ENCODE peak calls at places on chromosomes 7 and 10, in four cellular contexts. D is sigmoid colon, P is heart right ventricle, L is mammary epithelial cell. O is an unnamed sample.

GRCh38 chr7:155449008-155449879 is 8.7 kb upstream of the EN2 start:
- DNase-seq in D (no peak), P (no peak), L (no peak), O (no peak)

GRCh38 chr10:11319990-11320602 is 291.4 kb downstream of the USP6NL start:
- DNase-seq in D (no peak), P (no peak), L (no peak), O (no peak)

GRCh38 chr10:7417807-7418206 is 7.0 kb upstream of the SFMBT2 start:
- DNase-seq in D (no peak), P (no peak), L (no peak), O (no peak)

GRCh38 chr10:100864981-100865380 is 47.8 kb upstream of the SLF2 start:
- DNase-seq in D (no peak), P (no peak), L (no peak), O (no peak)

GRCh38 chr10:130986828-130987227 is 324.7 kb downstream of the TCERG1L start:
- DNase-seq in D (no peak), P (no peak), L (no peak), O (no peak)

GRCh38 chr7:150974468-150975391 is 3.4 kb downstream of the KCNH2 start:
- DNase-seq in D (peak; percentile 81), P (peak; percentile 60), L (no peak), O (peak; percentile 39)

GRCh38 chr10:113059001-113059780 is 109.1 kb downstream of the TCF7L2 start:
- DNase-seq in D (peak; percentile 81), P (no peak), L (peak; percentile 26), O (peak; percentile 61)

GRCh38 chr10:79038841-79039201 is 29.9 kb upstream of the ZMIZ1 start:
- DNase-seq in D (peak; percentile 40), P (no peak), L (no peak), O (peak; percentile 51)

GRCh38 chr7:82105463-82105862 is 335.6 kb upstream of the HGF start:
- DNase-seq in D (no peak), P (no peak), L (peak; percentile 73), O (peak; percentile 70)

GRCh38 chr10:3235395-3235794 is 62.8 kb upstream of the PITRM1 start:
- DNase-seq in D (no peak), P (no peak), L (no peak), O (no peak)

GRCh38 chr7:117405519-117405918 is 21.8 kb downstream of the ASZ1 start:
- DNase-seq in D (no peak), P (no peak), L (no peak), O (no peak)
- TF ChIP-seq CTCF in D (no peak), P (no peak), L (no peak), O (no peak)

GRCh38 chr7:66747385-66748126 is 7.0 kb downstream of the RABGEF1 start:
- DNase-seq in D (no peak), P (no peak), L (no peak), O (no peak)
- H3K4me3 ChIP-seq in D (no peak overlapping the region), P (no peak overlapping the region), L (no peak overlapping the region), O (peak overlapping the region; percentile 23)

DNA sequence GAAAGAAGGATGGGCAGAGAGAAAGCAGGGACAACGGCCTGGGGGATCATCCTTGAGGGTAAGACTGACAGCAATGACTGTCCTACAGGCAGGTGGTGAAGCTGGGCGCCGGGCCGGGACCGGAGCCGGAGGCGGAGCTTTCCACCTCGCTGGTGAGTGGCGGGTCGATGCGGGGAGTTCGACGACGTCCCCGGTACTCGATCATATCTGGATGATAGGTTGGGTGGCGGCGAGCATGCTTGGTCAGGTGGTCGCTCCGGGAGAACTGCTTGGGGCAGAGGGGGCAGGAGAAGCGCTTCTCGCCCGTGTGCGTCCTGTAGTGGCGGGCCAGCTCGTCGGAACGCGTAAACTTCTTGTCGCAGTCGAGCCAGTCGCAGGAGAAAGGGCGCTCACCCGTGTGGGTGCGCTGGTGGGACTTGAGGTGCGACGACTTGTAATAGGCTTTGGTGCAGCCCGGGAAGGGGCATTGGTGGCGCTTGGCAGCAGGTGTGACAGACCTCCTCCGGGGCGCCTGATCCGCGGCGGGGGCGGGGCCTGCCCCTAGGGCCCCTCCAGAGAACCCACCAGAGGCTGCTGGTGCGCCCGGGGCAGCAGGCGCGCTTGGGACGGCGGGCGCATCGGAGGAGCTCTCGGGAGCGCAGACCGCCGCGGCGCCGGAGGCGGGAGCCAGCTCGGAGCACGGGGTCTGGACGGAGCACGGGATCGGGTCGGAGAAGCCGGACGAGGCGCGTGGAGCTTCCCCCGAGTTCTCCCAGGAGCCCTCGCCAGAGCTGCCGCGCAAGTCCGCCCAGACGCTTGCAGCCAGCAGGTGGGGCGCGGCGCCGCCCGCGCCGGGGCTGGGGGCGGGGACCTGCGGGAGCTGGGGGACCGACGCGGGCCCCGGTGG is 784 bp downstream of the KLF14 start:
- DNase-seq in D (no peak), P (no peak), L (no peak), O (peak; percentile 63)
- TF ChIP-seq CTCF in D (no peak), P (no peak), L (no peak), O (no peak)

GRCh38 chr7:44881066-44881600 is 4.2 kb downstream of the PURB start:
- DNase-seq in D (no peak), P (no peak), L (no peak), O (no peak)
- H3K4me3 ChIP-seq in D (peak overlapping the region; percentile 35), P (peak overlapping the region; percentile 89), L (peak overlapping the region; percentile 37), O (peak overlapping the region; percentile 78)

DNA sequence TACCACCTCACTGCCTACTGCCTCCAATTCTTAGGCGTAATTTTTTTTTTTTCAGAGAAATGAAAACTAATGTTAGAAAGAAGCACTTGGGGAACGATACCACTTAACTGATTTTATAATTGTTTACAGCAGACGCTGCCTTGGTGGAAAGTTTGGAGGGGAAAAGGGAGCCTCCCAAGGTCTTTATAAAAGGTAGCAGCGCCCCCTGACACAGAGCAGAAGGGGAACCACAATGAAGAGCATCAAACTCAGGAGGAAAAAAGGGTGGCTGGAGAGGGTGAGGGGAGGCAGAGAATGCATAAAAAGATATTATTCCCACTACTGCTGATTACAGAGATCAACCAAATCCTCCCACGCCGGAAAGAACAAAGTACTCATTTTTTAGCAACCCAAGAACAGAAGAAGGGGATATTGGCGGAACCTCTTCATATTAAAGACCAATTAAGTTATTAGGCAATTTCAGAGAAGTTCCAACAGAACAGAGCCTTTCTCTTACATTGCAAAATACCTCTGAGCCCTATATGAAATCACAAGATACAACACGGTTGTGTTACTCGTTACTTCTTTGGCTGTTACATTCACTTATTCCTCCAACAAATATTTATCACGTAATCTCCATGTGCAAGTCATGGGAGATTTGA is 135.8 kb downstream of the TEX36 start:
- DNase-seq in D (no peak), P (no peak), L (no peak), O (no peak)
- TF ChIP-seq CTCF in D (no peak), P (no peak), L (no peak), O (no peak)

DNA sequence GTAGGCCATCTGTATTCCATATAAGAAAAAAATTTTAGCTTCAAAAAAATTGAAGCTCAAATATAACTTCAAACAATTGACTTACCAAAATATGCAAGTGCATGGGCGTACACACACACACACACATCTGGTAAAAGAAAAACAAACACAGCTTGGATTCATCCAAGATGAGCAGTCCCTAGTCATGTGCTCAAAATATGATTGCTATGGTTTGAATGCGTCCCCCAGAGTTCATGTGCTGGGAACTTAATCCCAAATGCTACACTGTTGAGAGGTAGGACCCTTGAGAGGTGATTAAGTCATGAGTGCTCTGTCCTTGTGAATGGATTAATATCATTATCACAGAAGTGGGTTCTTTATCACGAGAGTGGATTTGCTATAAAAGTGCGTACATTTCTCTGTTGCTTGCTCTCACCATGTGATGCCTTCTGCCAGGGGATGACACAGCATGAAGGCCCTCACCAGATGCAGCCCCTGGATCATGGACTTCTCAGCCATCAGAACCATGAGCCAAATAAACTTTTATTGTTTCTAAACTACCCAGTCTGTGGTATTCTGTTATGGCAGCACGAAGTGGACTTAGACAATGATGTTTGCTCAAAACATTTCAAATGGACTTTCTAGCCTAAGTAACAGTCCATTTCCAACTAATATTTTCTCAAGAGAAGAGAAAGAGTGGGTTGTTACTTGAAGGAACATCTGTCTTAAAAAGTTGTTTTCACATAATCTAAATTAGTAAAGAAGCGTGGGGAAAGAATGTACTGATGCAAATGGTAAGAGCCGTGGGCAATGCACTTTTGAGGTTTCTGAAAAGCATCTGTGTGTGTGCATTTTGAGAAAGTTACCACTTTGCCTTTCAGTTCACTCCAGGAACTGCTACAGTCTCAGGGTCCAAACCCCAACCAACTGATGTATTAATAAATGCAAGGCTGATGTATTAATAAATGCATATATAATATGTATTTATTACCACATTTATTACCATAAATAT is 15.1 kb upstream of the SVIL start:
- DNase-seq in D (no peak), P (no peak), L (no peak), O (peak; percentile 82)
- H3K4me3 ChIP-seq in D (no peak overlapping the region), P (no peak overlapping the region), L (no peak overlapping the region), O (no peak overlapping the region)

DNA sequence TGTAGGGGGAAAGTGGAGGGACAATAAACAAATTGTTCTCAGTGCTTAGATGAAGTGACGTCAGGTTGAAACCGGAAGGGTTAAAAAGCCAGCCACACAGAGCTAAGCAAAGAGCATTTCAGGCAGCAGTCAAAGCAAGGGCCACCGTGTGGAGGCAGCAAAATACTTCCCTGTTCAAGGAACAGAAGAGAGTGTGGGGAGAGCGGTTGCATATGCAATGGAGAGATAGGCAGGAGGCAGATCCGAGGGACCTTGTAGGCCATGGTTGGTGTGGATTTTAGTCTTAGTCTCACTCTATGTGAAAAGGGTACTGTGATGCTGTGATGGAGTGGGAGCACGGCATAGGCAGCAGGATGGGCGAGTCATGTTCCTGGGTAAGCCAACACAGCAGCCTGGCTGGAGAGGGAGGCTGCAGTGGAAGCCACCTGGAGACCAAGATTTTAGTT is 3.8 kb upstream of the STN1 start:
- DNase-seq in D (no peak), P (no peak), L (peak; percentile 17), O (peak; percentile 40)
- TF ChIP-seq CTCF in D (no peak), P (no peak), L (no peak), O (no peak)

DNA sequence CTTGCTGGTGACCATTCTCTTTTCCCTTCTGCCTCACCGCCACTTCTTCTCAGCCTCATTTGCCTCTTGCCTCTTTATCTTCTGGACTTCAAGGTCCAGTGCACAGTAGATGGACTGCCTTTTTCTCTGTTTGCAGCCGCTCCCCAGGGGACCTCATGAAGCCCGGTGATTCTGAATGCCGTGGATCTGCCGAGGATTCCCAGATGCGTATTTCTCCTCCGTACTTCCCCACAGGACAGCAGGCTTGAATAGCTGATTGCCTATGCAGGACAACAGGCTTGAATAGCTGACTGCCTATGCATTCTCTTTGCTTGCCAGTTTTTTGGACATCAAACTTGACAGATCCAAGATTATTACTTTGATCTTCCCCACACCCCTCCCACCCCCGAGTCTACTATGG is 38.9 kb upstream of the TMEM236 start:
- DNase-seq in D (no peak), P (no peak), L (no peak), O (no peak)
- H3K4me3 ChIP-seq in D (peak overlapping the region; percentile 32), P (peak overlapping the region; percentile 41), L (no peak overlapping the region), O (no peak overlapping the region)

GRCh38 chr10:21340341-21340740 is 185.1 kb downstream of the SKIDA1 start:
- DNase-seq in D (no peak), P (no peak), L (no peak), O (no peak)

GRCh38 chr10:21336476-21337170 is 188.9 kb downstream of the SKIDA1 start:
- DNase-seq in D (no peak), P (peak; percentile 65), L (peak; percentile 90), O (peak; percentile 93)

GRCh38 chr10:21343087-21343486 is 182.4 kb downstream of the SKIDA1 start:
- DNase-seq in D (no peak), P (no peak), L (no peak), O (no peak)

GRCh38 chr10:21334891-21335696 is 190.4 kb downstream of the SKIDA1 start:
- DNase-seq in D (peak; percentile 70), P (peak; percentile 62), L (peak; percentile 89), O (peak; percentile 75)

GRCh38 chr10:21337171-21337792 is 188.2 kb downstream of the SKIDA1 start:
- DNase-seq in D (no peak), P (no peak), L (no peak), O (no peak)
- TF ChIP-seq CTCF in D (no peak), P (no peak), L (peak; percentile 19), O (no peak)

GRCh38 chr7:135160098-135160857 is 10.2 kb downstream of the CYREN start:
- DNase-seq in D (no peak), P (peak; percentile 41), L (no peak), O (peak; percentile 72)
- H3K4me3 ChIP-seq in D (no peak overlapping the region), P (no peak overlapping the region), L (no peak overlapping the region), O (no peak overlapping the region)